ENCODE peak calls at places on chromosome 16, in six cellular contexts. Y is IMR-90, X is heart left ventricle, T is body of pancreas, P is GM12878, J is uterus. B is an unnamed sample.

GRCh38 chr16:71311553-71312158 is 22.5 kb upstream of the CMTR2 start:
- DNase-seq in Y (peak; percentile 5), X (no peak), T (peak; percentile 10), P (no peak), J (no peak), B (no peak)

GRCh38 chr16:85396879-85397871 is 215.9 kb upstream of the GSE1 start:
- DNase-seq in Y (no peak), X (no peak), T (no peak), P (no peak), J (no peak), B (no peak)

GRCh38 chr16:82792704-82793103 is 165.9 kb downstream of the CDH13 start:
- DNase-seq in Y (no peak), X (no peak), T (no peak), P (no peak), J (no peak), B (no peak)

GRCh38 chr16:77937473-77938195 is 84.7 kb upstream of the CLEC3A start:
- DNase-seq in Y (peak; percentile 13), X (no peak), T (no peak), P (no peak), J (no peak), B (no peak)

GRCh38 chr16:72992142-72992601 is 55.8 kb downstream of the ZFHX3 start:
- DNase-seq in Y (no peak), X (peak; percentile 51), T (no peak), P (no peak), J (no peak), B (no peak)

GRCh38 chr16:75382611-75383010 is 50.7 kb downstream of the CFDP1 start:
- DNase-seq in Y (no peak), X (no peak), T (no peak), P (no peak), J (no peak), B (no peak)

GRCh38 chr16:66480265-66481080 is 53.4 kb downstream of the BEAN1 start:
- DNase-seq in Y (no peak), X (no peak), T (no peak), P (no peak), J (peak; percentile 12), B (no peak)

GRCh38 chr16:79505344-79505743 is 95.2 kb downstream of the MAF start:
- DNase-seq in Y (no peak), X (peak; percentile 61), T (peak; percentile 16), P (no peak), J (no peak), B (no peak)

GRCh38 chr16:88508868-88509748 is 56.0 kb downstream of the ZFPM1 start:
- DNase-seq in Y (no peak), X (no peak), T (peak; percentile 91), P (no peak), J (no peak), B (no peak)

GRCh38 chr16:53022374-53022773 is 30.3 kb downstream of the CHD9NB start:
- DNase-seq in Y (peak; percentile 43), X (no peak), T (peak; percentile 33), P (no peak), J (no peak), B (no peak)

GRCh38 chr16:11047939-11048500 is 103.7 kb downstream of the CLEC16A start:
- DNase-seq in Y (no peak), X (no peak), T (no peak), P (no peak), J (no peak), B (no peak)

GRCh38 chr16:89177501-89177900 is 6.0 kb downstream of the CDH15 start:
- DNase-seq in Y (no peak), X (no peak), T (no peak), P (no peak), J (no peak), B (no peak)

GRCh38 chr16:16991711-16992110 is 479.0 kb downstream of the XYLT1 start:
- DNase-seq in Y (no peak), X (no peak), T (no peak), P (no peak), J (no peak), B (no peak)

GRCh38 chr16:15972046-15972868 is 22.8 kb downstream of the ABCC1 start:
- DNase-seq in Y (peak; percentile 67), X (no peak), T (no peak), P (no peak), J (no peak), B (no peak)

GRCh38 chr16:85253127-85253941 is 141.1 kb upstream of the CIBAR2 start:
- DNase-seq in Y (peak; percentile 29), X (no peak), T (peak; percentile 56), P (no peak), J (peak; percentile 53), B (no peak)

GRCh38 chr16:50884066-50884860 is 142.4 kb downstream of the CYLD start:
- DNase-seq in Y (no peak), X (no peak), T (no peak), P (no peak), J (no peak), B (no peak)

GRCh38 chr16:73949574-73950348 is 346.9 kb upstream of the PSMD7 start:
- DNase-seq in Y (peak; percentile 83), X (no peak), T (peak; percentile 61), P (no peak), J (no peak), B (no peak)

GRCh38 chr16:20911361-20911760 is 10.8 kb downstream of the LYRM1 start:
- DNase-seq in Y (peak; percentile 71), X (no peak), T (no peak), P (no peak), J (no peak), B (no peak)

GRCh38 chr16:4693956-4694663 is 748 bp downstream of the NUDT16L1 start:
- DNase-seq in Y (peak; percentile 38), X (peak; percentile 69), T (peak; percentile 57), P (no peak), J (peak; percentile 76), B (peak; percentile 73)

GRCh38 chr16:24701521-24701951 is 27.9 kb upstream of the TNRC6A start:
- DNase-seq in Y (peak; percentile 51), X (no peak), T (no peak), P (no peak), J (no peak), B (peak; percentile 35)

GRCh38 chr16:69938981-69939820 is 11.9 kb upstream of the CLEC18A start:
- DNase-seq in Y (no peak), X (no peak), T (no peak), P (no peak), J (no peak), B (no peak)

DNA sequence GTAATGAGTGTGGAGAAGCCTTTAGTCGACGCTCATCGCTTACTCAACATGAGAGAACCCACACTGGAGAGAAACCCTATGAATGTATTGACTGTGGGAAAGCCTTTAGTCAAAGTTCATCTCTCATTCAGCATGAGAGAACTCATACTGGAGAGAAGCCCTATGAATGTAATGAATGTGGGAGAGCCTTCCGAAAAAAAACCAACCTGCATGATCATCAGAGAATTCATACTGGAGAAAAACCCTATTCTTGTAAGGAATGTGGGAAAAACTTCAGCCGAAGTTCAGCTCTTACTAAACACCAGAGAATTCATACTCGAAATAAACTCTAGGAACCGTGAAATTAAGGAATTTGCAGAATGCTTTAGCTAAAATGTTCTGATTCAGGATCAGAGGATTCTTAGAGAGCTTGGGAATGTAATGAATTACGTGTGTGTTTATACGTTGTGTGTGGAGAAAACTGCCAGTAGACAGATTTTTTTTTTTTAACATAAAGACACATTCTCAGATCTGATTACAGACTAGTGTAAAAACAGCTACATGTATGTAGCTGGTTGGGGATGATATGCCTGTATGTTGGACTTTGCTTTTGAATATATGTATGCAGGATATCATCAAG is 25.4 kb downstream of the ZFP90 start:
- DNase-seq in Y (peak; percentile 8), X (no peak), T (no peak), P (no peak), J (no peak), B (no peak)
- H3K9me3 ChIP-seq in Y (peaks cover 89% of the 10 kb centered on the region), X (peaks cover 52% of the 10 kb centered on the region), T (no peaks in the 10 kb centered on the region), P (peaks cover 56% of the 10 kb centered on the region), J (peaks cover 87% of the 10 kb centered on the region), B (peaks cover 48% of the 10 kb centered on the region)

GRCh38 chr16:56278196-56278855 is 87.0 kb downstream of the GNAO1 start:
- DNase-seq in Y (no peak), X (no peak), T (no peak), P (no peak), J (no peak), B (no peak)

GRCh38 chr16:56275076-56275475 is 83.8 kb downstream of the GNAO1 start:
- DNase-seq in Y (peak; percentile 11), X (no peak), T (no peak), P (no peak), J (no peak), B (no peak)

GRCh38 chr16:56279132-56279531 is 87.8 kb downstream of the GNAO1 start:
- DNase-seq in Y (no peak), X (no peak), T (no peak), P (no peak), J (no peak), B (no peak)

GRCh38 chr16:56275801-56276200 is 84.5 kb downstream of the GNAO1 start:
- DNase-seq in Y (no peak), X (no peak), T (no peak), P (no peak), J (no peak), B (no peak)

DNA sequence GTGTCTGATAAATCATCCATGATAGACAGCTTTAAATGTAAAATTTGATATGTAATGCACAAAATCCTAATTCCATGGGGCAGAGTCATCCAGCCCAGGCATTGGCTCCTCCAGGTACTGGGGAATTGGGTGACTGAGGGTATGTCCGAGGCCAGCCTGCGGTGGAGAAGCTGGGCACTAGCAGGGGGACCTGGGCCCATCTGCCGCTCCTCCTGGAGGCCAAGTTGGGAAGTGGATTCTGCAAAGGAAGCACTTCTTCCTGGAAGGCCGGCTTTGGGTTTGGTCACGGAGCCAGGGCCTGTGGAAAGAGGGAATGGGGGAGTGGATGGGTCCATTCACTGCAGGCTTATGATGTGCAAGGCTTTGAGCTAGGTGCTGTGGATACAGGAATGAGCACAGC is 85.8 kb downstream of the GNAO1 start:
- DNase-seq in Y (no peak), X (no peak), T (no peak), P (no peak), J (no peak), B (no peak)
- H3K27ac ChIP-seq in Y (no peak overlapping the region), X (no peak overlapping the region), T (no peak overlapping the region), P (no peak overlapping the region), J (no peak overlapping the region), B (no peak overlapping the region)

DNA sequence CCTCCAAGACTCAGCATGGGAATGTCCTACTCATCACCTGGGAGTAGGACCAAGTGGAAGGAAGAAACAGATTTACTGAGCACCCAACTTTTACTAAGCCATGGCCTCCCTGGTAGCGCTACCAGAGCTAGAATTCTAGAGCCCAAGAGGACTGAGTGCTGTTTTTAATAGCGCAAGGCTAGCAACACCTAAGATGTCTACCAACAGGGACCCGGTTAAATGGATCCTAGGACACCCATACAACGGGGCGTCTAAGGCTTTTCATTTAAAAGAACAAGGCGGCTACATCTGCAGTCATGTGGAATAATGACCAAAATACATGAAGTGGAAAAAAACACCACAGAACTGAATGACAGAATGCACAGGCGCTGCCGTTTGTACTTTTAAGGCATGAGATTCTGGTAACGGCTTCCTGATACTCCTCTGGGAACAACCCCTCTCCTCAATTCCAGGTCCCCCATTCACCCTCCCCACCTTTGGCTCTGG is 5.1 kb downstream of the GGA2 start:
- DNase-seq in Y (no peak), X (no peak), T (no peak), P (no peak), J (no peak), B (no peak)
- TF ChIP-seq POLR2A in Y (no peak), X (no peak), T (no peak), P (no peak), J (no peak), B (no peak)

DNA sequence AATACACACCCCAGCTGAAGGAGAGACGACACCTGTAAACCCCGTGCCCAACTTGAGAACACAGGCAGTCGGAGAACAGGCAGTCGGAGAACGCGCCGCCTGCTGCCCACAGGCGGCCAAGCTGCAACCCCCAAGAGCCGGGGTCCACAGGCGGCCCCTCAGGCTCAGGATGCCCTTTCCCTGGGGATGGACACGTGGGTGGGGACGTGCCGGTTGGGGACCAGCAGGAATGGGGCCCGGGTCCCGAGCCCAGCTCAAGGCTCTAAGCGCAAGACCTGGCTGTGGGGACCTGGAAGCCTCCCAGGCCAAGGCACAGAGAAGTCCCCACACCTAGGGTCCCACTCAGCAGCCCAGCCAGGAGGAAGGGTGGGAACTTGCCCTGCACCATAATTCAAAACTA is 79.5 kb upstream of the GNG13 start:
- DNase-seq in Y (no peak), X (no peak), T (no peak), P (no peak), J (no peak), B (no peak)
- H3K9me3 ChIP-seq in Y (peaks cover 10% of the 10 kb centered on the region), X (peaks cover 3% of the 10 kb centered on the region), T (no peaks in the 10 kb centered on the region), P (no peaks in the 10 kb centered on the region), J (peaks cover 4% of the 10 kb centered on the region), B (no peaks in the 10 kb centered on the region)